ENCODE peak calls at places on chromosomes 1 and 21, in eight cellular contexts. Y is NCI-H345, W is sciatic nerve, D is KBM-7, F is astrocyte, T is astrocyte of the hippocampus, L is H1, B is Calu3. J is an unnamed sample.

GRCh38 chr21:42381347-42381984 is 14.4 kb downstream of the TMPRSS3 start:
- DNase-seq in F (peak), L (no peak), B (peak), T (peak), Y (peak), D (no peak), W (no peak), J (no peak)

GRCh38 chr1:55007626-55008025 is 8.9 kb downstream of the BSND start:
- DNase-seq in T (peak), L (no peak), Y (no peak), D (no peak), W (no peak), F (peak), B (no peak), J (no peak)

GRCh38 chr1:208438262-208438661 is 194.1 kb upstream of the PLXNA2 start:
- DNase-seq in Y (no peak), B (no peak), L (no peak), T (no peak), F (no peak), D (no peak), W (no peak), J (no peak)

GRCh38 chr1:161020573-161021167 is at the start of gene F11R:
- DNase-seq in Y (peak), L (peak), F (no peak), W (no peak), B (peak), T (peak), D (peak), J (no peak)

GRCh38 chr21:42670884-42671283 is 17.5 kb downstream of the PDE9A start:
- DNase-seq in D (peak), B (no peak), W (no peak), F (no peak), T (no peak), L (no peak), Y (no peak), J (no peak)

GRCh38 chr1:204286841-204287387 is 72.8 kb downstream of the PLEKHA6 start:
- DNase-seq in Y (no peak), W (no peak), F (no peak), T (no peak), B (peak), D (peak), L (no peak), J (no peak)

GRCh38 chr1:212413902-212414327 is 771 bp downstream of the PACC1 start:
- DNase-seq in L (peak), F (no peak), W (no peak), D (peak), Y (no peak), B (no peak), T (peak), J (no peak)

GRCh38 chr1:60746278-60746761 is 336.0 kb upstream of the NFIA start:
- DNase-seq in W (peak), F (no peak), Y (peak), T (peak), D (no peak), B (no peak), L (no peak), J (no peak)

GRCh38 chr1:2231667-2232254 is 3.6 kb downstream of the SKI start:
- DNase-seq in B (peak), T (peak), F (peak), D (peak), W (peak), L (peak), Y (no peak), J (peak)

GRCh38 chr1:179126338-179127060 is 44.6 kb downstream of the TOR3A start:
- DNase-seq in W (no peak), B (peak), Y (no peak), F (peak), T (peak), L (no peak), D (no peak), J (no peak)

GRCh38 chr1:183735069-183735860 is 69.7 kb upstream of the RGL1 start:
- DNase-seq in W (no peak), T (no peak), F (peak), D (no peak), L (no peak), B (no peak), Y (no peak), J (no peak)

GRCh38 chr1:222654849-222655248 is 37.0 kb downstream of the MIA3 start:
- DNase-seq in Y (no peak), T (peak), W (no peak), F (peak), D (peak), B (no peak), L (no peak), J (peak)

GRCh38 chr1:23809751-23810171 is 9.2 kb upstream of the GALE start:
- DNase-seq in D (peak), W (peak), B (peak), L (peak), F (peak), T (peak), Y (peak), J (peak)

GRCh38 chr1:26814377-26814776 is 12.1 kb upstream of the ZDHHC18 start:
- DNase-seq in L (no peak), D (no peak), Y (no peak), T (no peak), F (no peak), B (no peak), W (no peak), J (no peak)

GRCh38 chr21:45175326-45176085 is 101.1 kb downstream of the ADARB1 start:
- DNase-seq in Y (no peak), F (no peak), L (no peak), T (no peak), D (no peak), B (no peak), W (no peak), J (no peak)

GRCh38 chr1:66405046-66405445 is 128.9 kb upstream of the SGIP1 start:
- DNase-seq in T (no peak), B (no peak), F (no peak), W (no peak), Y (no peak), D (peak), L (no peak), J (no peak)

GRCh38 chr1:148379697-148380096 is 103.4 kb downstream of the PPIAL4G start:
- DNase-seq in D (no peak), T (no peak), B (no peak), W (no peak), L (peak), F (no peak), Y (no peak), J (no peak)

GRCh38 chr1:74650561-74650960 is 23.0 kb downstream of the ERICH3 start:
- DNase-seq in Y (no peak), B (no peak), L (no peak), W (no peak), D (no peak), T (no peak), F (peak), J (no peak)

GRCh38 chr1:25442178-25442577 is 11.5 kb downstream of the MACO1 start:
- DNase-seq in Y (no peak), W (no peak), D (no peak), F (peak), L (no peak), T (peak), B (no peak), J (no peak)

GRCh38 chr1:67766117-67766978 is 66.9 kb downstream of the GNG12 start:
- DNase-seq in L (peak), W (peak), T (peak), F (peak), B (peak), D (peak), Y (peak), J (no peak)

GRCh38 chr1:203569490-203570318 is 56.9 kb upstream of the ATP2B4 start:
- DNase-seq in B (no peak), Y (no peak), F (peak), L (no peak), W (no peak), D (no peak), T (peak), J (no peak)

GRCh38 chr21:18810136-18810535 is 406.6 kb upstream of the TMPRSS15 start:
- DNase-seq in B (no peak), W (no peak), L (no peak), F (no peak), T (no peak), D (no peak), Y (no peak), J (no peak)

GRCh38 chr1:1361982-1362423 is 3.6 kb upstream of the MXRA8 start:
- DNase-seq in Y (no peak), F (peak), W (peak), B (no peak), D (no peak), T (peak), L (no peak), J (no peak)

GRCh38 chr1:246219508-246220030 is 287.5 kb downstream of the SMYD3 start:
- DNase-seq in T (no peak), Y (peak), B (no peak), F (peak), D (peak), W (no peak), L (no peak), J (no peak)

GRCh38 chr1:59379028-59379728 is 82.3 kb downstream of the FGGY start:
- DNase-seq in B (no peak), D (no peak), Y (no peak), L (no peak), W (no peak), F (no peak), T (no peak), J (no peak)

GRCh38 chr1:206776239-206776638 is 3.9 kb upstream of the IL10 start:
- DNase-seq in F (no peak), D (no peak), W (no peak), T (no peak), L (no peak), Y (no peak), B (no peak), J (no peak)

GRCh38 chr1:3881191-3881475 is 18.9 kb downstream of the C1orf174 start:
- DNase-seq in B (no peak), W (no peak), Y (no peak), L (no peak), T (no peak), D (no peak), F (no peak), J (no peak)

GRCh38 chr1:12177156-12177998 is 10.6 kb downstream of the TNFRSF1B start:
- DNase-seq in Y (peak), W (no peak), B (no peak), L (no peak), D (no peak), F (no peak), T (no peak), J (peak)

GRCh38 chr21:33299181-33299752 is 25.5 kb upstream of the IFNAR1 start:
- DNase-seq in B (peak), Y (no peak), T (no peak), D (peak), L (no peak), W (no peak), F (no peak), J (no peak)

GRCh38 chr1:158028956-158029355 is 35.5 kb downstream of the KIRREL1 start:
- DNase-seq in Y (no peak), B (no peak), D (no peak), T (peak), L (no peak), F (peak), W (no peak), J (no peak)

GRCh38 chr1:234925440-234926251 is 203.0 kb downstream of the TOMM20 start:
- DNase-seq in T (peak), B (peak), W (peak), Y (no peak), F (peak), L (no peak), D (no peak), J (no peak)

GRCh38 chr1:78497196-78497595 is 6.4 kb downstream of the PTGFR start:
- DNase-seq in L (no peak), D (no peak), Y (no peak), F (peak), W (no peak), T (no peak), B (no peak), J (no peak)

GRCh38 chr1:226064816-226065248 is 2.3 kb downstream of the H3-3A start:
- DNase-seq in B (peak), Y (peak), L (no peak), D (peak), W (no peak), T (peak), F (peak), J (peak)

GRCh38 chr1:145778146-145778540 is 45.8 kb downstream of the RNF115 start:
- DNase-seq in Y (no peak), T (no peak), W (no peak), B (no peak), L (no peak), F (no peak), D (no peak), J (no peak)

GRCh38 chr1:201535778-201536245 is 3.1 kb upstream of the NAV1 start:
- DNase-seq in B (no peak), Y (no peak), W (no peak), D (no peak), F (no peak), L (no peak), T (no peak), J (no peak)